ENCODE peak calls at places on chromosomes 4 and X, in ten cellular contexts. E, X, K, H, Z, M, Q, O, L and I are unnamed samples.

GRCh38 chr4:100875296-100876040 is 357.6 kb upstream of the EMCN start:
- DNase-seq in E (peak; percentile 41), X (no peak), K (no peak), H (no peak), Z (no peak), M (no peak), Q (no peak), O (no peak), L (no peak), I (no peak)

GRCh38 chr4:2261110-2261852 is 628 bp downstream of the MXD4 start:
- DNase-seq in E (peak; percentile 61), X (peak; percentile 61), K (peak; percentile 51), H (no peak), Z (peak; percentile 62), M (peak; percentile 76), Q (peak; percentile 71), O (no peak), L (peak; percentile 62), I (peak; percentile 86)

GRCh38 chr4:184534511-184535391 is 60.4 kb upstream of the IRF2 start:
- DNase-seq in E (peak; percentile 28), X (peak; percentile 63), K (no peak), H (no peak), Z (no peak), M (no peak), Q (peak; percentile 72), O (peak; percentile 72), L (no peak), I (peak; percentile 60)

GRCh38 chr4:47809654-47810203 is 28.1 kb downstream of the CORIN start:
- DNase-seq in E (no peak), X (no peak), K (no peak), H (no peak), Z (no peak), M (no peak), Q (no peak), O (no peak), L (no peak), I (no peak)

GRCh38 chr4:16083217-16084191 is at the start of gene PROM1:
- DNase-seq in E (peak; percentile 28), X (no peak), K (peak; percentile 35), H (no peak), Z (peak; percentile 50), M (peak; percentile 85), Q (no peak), O (no peak), L (no peak), I (no peak)

GRCh38 chr4:58940167-58940566 is 1830.0 kb upstream of the IGFBP7 start:
- DNase-seq in E (no peak), X (no peak), K (no peak), H (no peak), Z (no peak), M (no peak), Q (no peak), O (no peak), L (no peak), I (peak; percentile 2)

GRCh38 chr4:37561803-37562207 is 124.4 kb downstream of the RELL1 start:
- DNase-seq in E (peak; percentile 4), X (no peak), K (no peak), H (no peak), Z (no peak), M (no peak), Q (no peak), O (peak; percentile 92), L (no peak), I (no peak)

GRCh38 chr4:93710847-93711430 is 117.6 kb upstream of the ATOH1 start:
- DNase-seq in E (no peak), X (no peak), K (no peak), H (no peak), Z (no peak), M (peak; percentile 44), Q (no peak), O (no peak), L (no peak), I (no peak)

GRCh38 chrX:83845397-83845796 is 15.5 kb upstream of the CYLC1 start:
- DNase-seq in E (peak; percentile 33), X (peak; percentile 3), K (peak; percentile 2), H (no peak), Z (no peak), M (peak; percentile 57), Q (peak; percentile 6), O (peak; percentile 2), L (no peak), I (peak; percentile 10)

GRCh38 chr4:102429553-102429952 is 71.6 kb upstream of the NFKB1 start:
- DNase-seq in E (no peak), X (peak; percentile 66), K (no peak), H (no peak), Z (no peak), M (no peak), Q (no peak), O (peak; percentile 69), L (no peak), I (no peak)

GRCh38 chr4:8147231-8147970 is 11.2 kb downstream of the ABLIM2 start:
- DNase-seq in E (no peak), X (no peak), K (no peak), H (no peak), Z (no peak), M (peak; percentile 58), Q (no peak), O (no peak), L (no peak), I (no peak)

GRCh38 chr4:139461022-139461421 is 7.1 kb downstream of the RAB33B start:
- DNase-seq in E (peak; percentile 9), X (no peak), K (no peak), H (no peak), Z (no peak), M (peak; percentile 82), Q (no peak), O (no peak), L (no peak), I (no peak)

GRCh38 chrX:64394059-64394873 is 986 bp downstream of the MTMR8 start:
- DNase-seq in E (no peak), X (no peak), K (no peak), H (no peak), Z (no peak), M (no peak), Q (no peak), O (no peak), L (no peak), I (no peak)

GRCh38 chrX:134377537-134377936 is 82.4 kb upstream of the HPRT1 start:
- DNase-seq in E (peak; percentile 67), X (peak; percentile 46), K (no peak), H (no peak), Z (peak; percentile 52), M (no peak), Q (no peak), O (peak; percentile 58), L (no peak), I (no peak)
- TF ChIP-seq CTCF in E (peak; percentile 62), X (peak; percentile 47), K (no peak), H (peak; percentile 56), Z (no peak), M (peak; percentile 31), Q (no peak), O (peak; percentile 54), L (no peak), I (no peak)

GRCh38 chrX:39442332-39442731 is 641.1 kb downstream of the MID1IP1 start:
- DNase-seq in E (no peak), X (no peak), K (no peak), H (no peak), Z (no peak), M (no peak), Q (peak; percentile 12), O (no peak), L (no peak), I (peak; percentile 5)

GRCh38 chrX:39449352-39449751 is 648.1 kb downstream of the MID1IP1 start:
- DNase-seq in E (no peak), X (no peak), K (no peak), H (no peak), Z (no peak), M (no peak), Q (no peak), O (no peak), L (no peak), I (no peak)

GRCh38 chrX:39440734-39441305 is 639.6 kb downstream of the MID1IP1 start:
- DNase-seq in E (no peak), X (no peak), K (no peak), H (no peak), Z (peak; percentile 46), M (no peak), Q (no peak), O (no peak), L (no peak), I (no peak)

GRCh38 chrX:39443240-39443639 is 642.0 kb downstream of the MID1IP1 start:
- DNase-seq in E (no peak), X (no peak), K (no peak), H (no peak), Z (no peak), M (no peak), Q (no peak), O (no peak), L (no peak), I (no peak)

GRCh38 chrX:39445336-39445735 is 644.1 kb downstream of the MID1IP1 start:
- DNase-seq in E (peak; percentile 7), X (no peak), K (peak; percentile 19), H (no peak), Z (peak; percentile 58), M (peak; percentile 91), Q (no peak), O (no peak), L (no peak), I (no peak)
- TF ChIP-seq CTCF in E (peak; percentile 53), X (peak; percentile 33), K (no peak), H (no peak), Z (no peak), M (peak; percentile 75), Q (peak; percentile 41), O (peak; percentile 53), L (peak; percentile 14), I (peak; percentile 22)

DNA sequence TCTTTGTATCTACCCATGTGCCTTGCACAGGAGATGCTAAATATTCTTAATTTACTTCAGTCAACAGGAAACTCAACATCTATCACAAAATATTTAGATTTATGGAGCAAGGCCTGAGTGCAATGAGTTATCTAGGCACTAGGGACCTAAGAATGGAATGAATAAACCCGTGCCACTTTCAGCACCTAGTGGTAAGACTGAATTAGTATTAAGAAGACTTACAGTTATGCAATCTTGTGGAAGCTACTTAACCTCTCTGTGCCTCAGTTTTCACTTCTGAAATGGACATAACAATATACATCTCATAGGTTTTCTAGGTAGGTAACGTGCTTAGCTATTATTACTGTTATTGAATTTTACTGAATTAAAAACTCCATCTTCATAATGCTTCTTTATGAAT is 144.6 kb upstream of the MAP3K15 start:
- DNase-seq in E (peak; percentile 27), X (no peak), K (no peak), H (no peak), Z (no peak), M (no peak), Q (no peak), O (no peak), L (no peak), I (no peak)
- TF ChIP-seq CTCF in E (peak; percentile 26), X (no peak), K (no peak), H (no peak), Z (peak; percentile 14), M (peak; percentile 49), Q (peak; percentile 14), O (peak; percentile 11), L (no peak), I (no peak)

DNA sequence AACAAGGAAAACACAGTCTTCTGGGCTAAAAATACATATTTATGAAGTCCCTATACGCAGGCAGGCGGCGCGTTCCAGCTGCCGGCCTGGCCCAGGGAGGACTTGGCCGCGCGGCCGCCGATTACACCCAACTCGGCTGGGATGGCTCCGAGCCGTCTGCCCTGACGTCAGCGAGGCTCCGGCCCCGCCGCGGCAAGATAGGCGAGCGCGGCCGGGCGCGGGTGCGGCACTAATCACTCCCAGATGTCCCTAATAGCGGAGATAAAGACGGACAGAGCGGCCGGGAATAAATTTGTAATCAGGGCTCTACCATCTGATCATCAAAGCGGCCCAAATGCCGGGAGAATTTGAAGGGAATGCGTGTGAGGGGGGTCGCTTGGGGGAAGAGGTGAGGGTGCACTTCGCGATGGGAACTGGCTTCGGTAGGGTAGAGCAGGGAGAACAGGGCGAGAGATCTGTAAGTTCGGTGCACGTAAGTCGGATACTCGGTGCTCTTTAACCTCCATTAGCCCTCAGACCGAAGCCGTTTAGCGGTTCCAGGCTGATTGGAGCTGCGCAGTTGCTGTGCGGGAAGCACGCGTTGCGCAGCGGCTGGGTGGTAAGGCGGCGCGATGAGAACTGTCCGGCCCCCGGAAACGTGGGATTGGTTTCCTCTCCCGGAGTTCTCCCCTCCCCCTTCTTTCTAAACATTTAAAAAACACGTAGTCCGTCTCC is 7.7 kb downstream of the HAND2 start:
- DNase-seq in E (peak; percentile 88), X (peak; percentile 97), K (no peak), H (peak; percentile 86), Z (no peak), M (peak; percentile 85), Q (no peak), O (peak; percentile 58), L (peak; percentile 81), I (no peak)
- TF ChIP-seq CTCF in E (no peak), X (peak; percentile 26), K (no peak), H (no peak), Z (no peak), M (no peak), Q (no peak), O (peak; percentile 1), L (no peak), I (no peak)